ENCODE peak calls at places on chromosome 16, in four cellular contexts. T is right cardiac atrium; R is CD4-positive, alpha-beta T cell; F is T47D. O is an unnamed sample.

GRCh38 chr16:50326835-50327465 is 41.8 kb downstream of the BRD7 start:
- DNase-seq in R (peak; percentile 55), F (no peak), T (no peak), O (no peak)

GRCh38 chr16:15983898-15984297 is 34.5 kb downstream of the ABCC1 start:
- DNase-seq in T (peak; percentile 31), F (no peak), R (no peak), O (no peak)

GRCh38 chr16:13099822-13100221 is 198.4 kb downstream of the SHISA9 start:
- DNase-seq in R (no peak), F (no peak), T (no peak), O (no peak)

GRCh38 chr16:30051518-30051917 is 14.0 kb upstream of the ALDOA start:
- DNase-seq in R (no peak), F (no peak), T (no peak), O (no peak)

GRCh38 chr16:2507679-2508064 is 6.1 kb upstream of the ATP6V0C start:
- DNase-seq in F (no peak), R (no peak), T (peak; percentile 52), O (peak; percentile 77)

GRCh38 chr16:81329947-81330346 is 15.2 kb downstream of the GAN start:
- DNase-seq in T (no peak), R (no peak), F (no peak), O (no peak)

GRCh38 chr16:72013888-72014538 is 5.5 kb downstream of the DHODH start:
- DNase-seq in R (no peak), F (no peak), T (peak; percentile 60), O (no peak)

GRCh38 chr16:25692307-25692706 is 548 bp downstream of the HS3ST4 start:
- DNase-seq in T (no peak), F (no peak), R (no peak), O (no peak)

GRCh38 chr16:50563989-50564388 is 15.8 kb downstream of the NKD1 start:
- DNase-seq in T (no peak), R (no peak), F (no peak), O (no peak)

GRCh38 chr16:13453938-13454553 is 465.9 kb upstream of the ERCC4 start:
- DNase-seq in T (no peak), R (no peak), F (peak; percentile 16), O (no peak)

GRCh38 chr16:72946063-72946462 is 101.9 kb downstream of the ZFHX3 start:
- DNase-seq in T (no peak), R (no peak), F (no peak), O (no peak)

GRCh38 chr16:67914758-67915622 is 16.7 kb downstream of the CTRL start:
- DNase-seq in R (no peak), F (no peak), T (no peak), O (no peak)

GRCh38 chr16:67375161-67375560 is 18.1 kb downstream of the TPPP3 start:
- DNase-seq in F (no peak), T (no peak), R (no peak), O (no peak)

GRCh38 chr16:8952281-8952751 is 11.4 kb downstream of the USP7 start:
- DNase-seq in T (no peak), F (no peak), R (no peak), O (no peak)

GRCh38 chr16:8852534-8852933 is 16.3 kb downstream of the CARHSP1 start:
- DNase-seq in F (no peak), T (no peak), R (no peak), O (no peak)

GRCh38 chr16:27706156-27706705 is 156.3 kb downstream of the KATNIP start:
- DNase-seq in R (peak; percentile 12), T (no peak), F (no peak), O (peak; percentile 12)